ENCODE peak calls at places on chromosomes 4 and X, in seven cellular contexts. U is heart right ventricle, E is uterus, L is AG04450, R is left lung, P is Panc1, B is psoas muscle. I is an unnamed sample.

GRCh38 chrX:84415155-84415554 is 87.1 kb downstream of the HDX start:
- DNase-seq in L (no peak), E (no peak), B (no peak), R (no peak), U (no peak), P (no peak), I (no peak)

GRCh38 chr4:140653718-140654515 is 85.2 kb upstream of the UCP1 start:
- DNase-seq in E (no peak), L (no peak), P (no peak), R (no peak), B (no peak), U (no peak), I (no peak)

GRCh38 chr4:123833156-123833555 is 436.6 kb downstream of the SPRY1 start:
- DNase-seq in E (no peak), B (no peak), P (no peak), U (no peak), R (no peak), L (peak; percentile 67), I (no peak)

GRCh38 chr4:152255437-152255836 is 280.5 kb downstream of the FBXW7 start:
- DNase-seq in E (no peak), U (no peak), L (no peak), P (no peak), R (no peak), B (no peak), I (no peak)

GRCh38 chrX:47644557-47645091 is 5.7 kb downstream of the ELK1 start:
- DNase-seq in L (no peak), E (no peak), R (no peak), U (no peak), P (no peak), B (no peak), I (no peak)

GRCh38 chrX:15382809-15383208 is 1.4 kb downstream of the VEGFD start:
- DNase-seq in E (no peak), R (no peak), U (no peak), B (no peak), L (no peak), P (no peak), I (no peak)

GRCh38 chrX:110281377-110281776 is 36.5 kb downstream of the AMMECR1 start:
- DNase-seq in R (no peak), U (no peak), B (no peak), P (no peak), E (no peak), L (no peak), I (no peak)

GRCh38 chr4:152956650-152957436 is 20.7 kb downstream of the FHDC1 start:
- DNase-seq in R (no peak), P (no peak), B (no peak), E (no peak), U (no peak), L (peak; percentile 18), I (no peak)

GRCh38 chr4:111718763-111719537 is 426.3 kb upstream of the FAM241A start:
- DNase-seq in L (no peak), B (no peak), R (no peak), P (no peak), U (no peak), E (no peak), I (no peak)

GRCh38 chrX:7330971-7331746 is 183.2 kb upstream of the PUDP start:
- DNase-seq in U (no peak), L (no peak), P (no peak), B (peak; percentile 32), R (no peak), E (peak; percentile 29), I (peak; percentile 64)

GRCh38 chr4:118904418-118904817 is 15.8 kb downstream of the SYNPO2 start:
- DNase-seq in L (no peak), U (no peak), E (peak; percentile 89), P (no peak), B (no peak), R (no peak), I (no peak)

GRCh38 chrX:46837543-46838481 is 969 bp downstream of the RP2 start:
- DNase-seq in E (no peak), U (no peak), P (no peak), R (no peak), B (no peak), L (no peak), I (no peak)

GRCh38 chrX:134137353-134137752 is 99.6 kb upstream of the CCDC160 start:
- DNase-seq in R (no peak), E (no peak), U (no peak), L (no peak), P (no peak), B (no peak), I (no peak)

GRCh38 chr4:101049549-101050001 is 297.8 kb downstream of the PPP3CA start:
- DNase-seq in B (no peak), U (no peak), R (no peak), P (no peak), L (no peak), E (no peak), I (no peak)

GRCh38 chr4:53919605-53920004 is 144.8 kb downstream of the CHIC2 start:
- DNase-seq in B (no peak), E (no peak), P (no peak), U (no peak), L (no peak), R (no peak), I (no peak)

GRCh38 chrX:122565952-122566351 is 618.1 kb upstream of the GRIA3 start:
- DNase-seq in B (no peak), P (no peak), L (peak; percentile 24), R (no peak), E (no peak), U (peak; percentile 7), I (no peak)

GRCh38 chr4:8594097-8595038 is 1.8 kb downstream of the CPZ start:
- DNase-seq in P (peak; percentile 33), E (peak; percentile 75), R (peak; percentile 53), B (no peak), L (peak; percentile 33), U (no peak), I (no peak)

GRCh38 chrX:10124506-10125247 is 32.1 kb upstream of the CLCN4 start:
- DNase-seq in U (no peak), E (no peak), B (no peak), P (no peak), L (no peak), R (no peak), I (no peak)

GRCh38 chr4:2165391-2165790 is 76.5 kb downstream of the HAUS3 start:
- DNase-seq in E (no peak), B (no peak), L (no peak), P (no peak), U (no peak), R (no peak), I (no peak)

GRCh38 chr4:74374561-74375327 is 9.8 kb downstream of the EREG start:
- DNase-seq in U (no peak), E (no peak), R (peak; percentile 75), L (no peak), P (peak; percentile 91), B (no peak), I (peak; percentile 52)

GRCh38 chrX:30308263-30309138 is 689 bp downstream of the NR0B1 start:
- DNase-seq in R (peak; percentile 60), B (peak; percentile 20), E (no peak), L (no peak), U (no peak), P (no peak), I (peak; percentile 73)

GRCh38 chrX:14591976-14592375 is 62.6 kb downstream of the GLRA2 start:
- DNase-seq in L (no peak), P (no peak), U (no peak), B (no peak), R (no peak), E (no peak), I (no peak)

GRCh38 chr4:74114234-74114633 is 15.2 kb upstream of the CXCL2 start:
- DNase-seq in R (no peak), B (no peak), U (no peak), P (no peak), L (peak; percentile 16), E (no peak), I (no peak)

GRCh38 chrX:136684120-136684519 is 36.2 kb downstream of the CD40LG start:
- DNase-seq in E (no peak), U (no peak), L (no peak), P (no peak), B (no peak), R (no peak), I (no peak)

GRCh38 chrX:136674270-136674986 is 26.5 kb downstream of the CD40LG start:
- DNase-seq in P (no peak), L (no peak), U (no peak), E (no peak), B (no peak), R (no peak), I (no peak)

DNA sequence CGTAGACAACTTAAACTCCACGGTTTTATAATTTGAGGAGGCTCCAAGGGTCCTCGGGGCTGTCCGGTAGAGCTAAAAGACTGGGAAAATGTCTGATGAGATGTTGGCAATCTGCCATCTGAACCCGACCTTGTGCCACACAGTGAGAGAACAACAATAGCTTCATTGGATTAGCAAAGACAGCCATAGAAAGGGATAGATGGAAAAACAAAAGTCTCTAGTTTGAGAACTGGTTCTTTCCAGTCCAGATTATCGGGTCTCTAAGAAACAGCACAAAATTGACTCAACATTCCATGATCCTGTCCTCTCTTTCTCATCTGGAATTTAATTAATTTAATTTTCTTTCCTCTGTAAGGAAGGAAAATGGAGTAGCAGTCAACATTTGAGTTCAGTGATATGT is 31.6 kb downstream of the CD40LG start:
- DNase-seq in E (no peak), P (no peak), U (no peak), B (no peak), R (no peak), L (no peak), I (no peak)
- H3K4me3 ChIP-seq in E (no peak overlapping the region), P (no peak overlapping the region), U (no peak overlapping the region), B (no peak overlapping the region), R (no peak overlapping the region), L (no peak overlapping the region), I (no peak overlapping the region)

DNA sequence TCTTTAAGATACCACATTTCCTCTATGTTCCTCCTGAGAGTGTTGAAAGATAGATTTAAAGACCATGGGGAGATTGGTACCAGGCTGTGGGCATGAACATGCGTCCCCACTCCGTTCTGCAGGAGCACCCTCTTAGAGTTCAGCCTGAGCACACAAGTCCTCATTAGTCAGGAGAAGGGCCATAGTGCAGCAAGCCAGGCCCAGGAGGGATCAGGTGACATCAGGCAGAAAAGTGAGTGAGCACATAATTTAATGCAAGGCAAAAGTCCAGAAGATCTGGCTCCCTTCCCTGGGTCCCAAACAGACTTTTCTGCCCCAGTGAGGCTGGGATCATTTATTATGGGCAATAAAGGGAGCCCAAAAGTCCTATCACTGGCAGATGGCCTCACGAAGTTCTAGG is 263.7 kb upstream of the AGTR2 start:
- DNase-seq in R (no peak), B (no peak), L (no peak), U (no peak), P (no peak), E (no peak), I (no peak)
- H3K9me3 ChIP-seq in R (no peaks in the 10 kb centered on the region), B (no peaks in the 10 kb centered on the region), L (peaks cover 5% of the 10 kb centered on the region), U (no peaks in the 10 kb centered on the region), P (peaks cover 27% of the 10 kb centered on the region), E (no peaks in the 10 kb centered on the region), I (peaks cover 3% of the 10 kb centered on the region)

GRCh38 chr4:77009511-77010120 is 60.1 kb downstream of the SEPTIN11 start:
- DNase-seq in B (no peak), P (no peak), L (no peak), E (no peak), R (no peak), U (no peak), I (no peak)
- H3K27ac ChIP-seq in B (no peak overlapping the region), P (no peak overlapping the region), L (peak overlapping the region; percentile 32), E (no peak overlapping the region), R (no peak overlapping the region), U (peak overlapping the region; percentile 34), I (no peak overlapping the region)

DNA sequence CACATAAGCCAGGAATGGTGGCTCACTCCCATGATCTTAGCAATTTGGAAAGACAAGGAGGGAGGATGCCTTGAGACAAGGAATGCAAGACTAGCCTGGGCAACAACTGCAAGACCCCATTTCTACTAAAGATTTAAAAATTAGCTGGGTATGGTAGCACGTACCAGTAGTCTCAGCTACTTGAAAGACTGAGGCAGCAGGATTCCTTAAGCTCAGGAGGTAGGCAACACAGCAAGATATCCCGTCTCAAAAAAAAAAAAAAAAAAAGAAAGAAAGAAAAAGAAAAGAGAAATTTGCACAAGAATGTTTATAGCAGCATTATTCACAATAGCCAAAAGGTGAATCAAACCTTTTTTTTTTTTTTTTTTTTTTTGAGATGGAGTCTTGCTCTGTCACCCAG is 29.7 kb downstream of the PDS5A start:
- DNase-seq in B (no peak), E (no peak), L (no peak), R (no peak), U (no peak), P (no peak), I (no peak)
- H3K4me3 ChIP-seq in B (no peak overlapping the region), E (no peak overlapping the region), L (no peak overlapping the region), R (no peak overlapping the region), U (no peak overlapping the region), P (no peak overlapping the region), I (no peak overlapping the region)